ENCODE peak calls at places on chromosome 21, in seven cellular contexts. E is KG1, H is anterior cingulate cortex, R is endothelial cell, J is WERI-Rb-1, B is upper lobe of left lung, N is neural crest cell. Z is an unnamed sample.

GRCh38 chr21:35338881-35339632 is 290.0 kb upstream of the RUNX1 start:
- DNase-seq in E (no peak), H (no peak), R (no peak), J (no peak), B (no peak), N (no peak), Z (no peak)

GRCh38 chr21:35072960-35073359 is 23.9 kb upstream of the RUNX1 start:
- DNase-seq in E (no peak), H (no peak), R (no peak), J (no peak), B (no peak), N (no peak), Z (no peak)

GRCh38 chr21:45410865-45411809 is 6.2 kb downstream of the COL18A1 start:
- DNase-seq in E (no peak), H (no peak), R (no peak), J (no peak), B (peak; percentile 57), N (no peak), Z (no peak)

GRCh38 chr21:27631471-27631870 is 664.6 kb upstream of the ADAMTS5 start:
- DNase-seq in E (no peak), H (no peak), R (no peak), J (no peak), B (no peak), N (no peak), Z (no peak)

GRCh38 chr21:46124926-46125845 is 27.3 kb downstream of the COL6A2 start:
- DNase-seq in E (no peak), H (no peak), R (peak; percentile 3), J (peak; percentile 6), B (peak; percentile 82), N (no peak), Z (peak; percentile 29)

GRCh38 chr21:39658066-39658465 is 45.3 kb downstream of the B3GALT5 start:
- DNase-seq in E (no peak), H (no peak), R (no peak), J (no peak), B (no peak), N (no peak), Z (no peak)

GRCh38 chr21:43762303-43763128 is 13.6 kb downstream of the CSTB start:
- DNase-seq in E (no peak), H (no peak), R (no peak), J (no peak), B (peak; percentile 62), N (no peak), Z (no peak)

GRCh38 chr21:44727757-44728156 is 16.4 kb upstream of the TSPEAR start:
- DNase-seq in E (no peak), H (no peak), R (no peak), J (no peak), B (no peak), N (no peak), Z (peak; percentile 24)

GRCh38 chr21:41743321-41744027 is 23.4 kb downstream of the RIPK4 start:
- DNase-seq in E (no peak), H (no peak), R (no peak), J (no peak), B (peak; percentile 59), N (no peak), Z (no peak)

GRCh38 chr21:33647560-33647959 is 5.3 kb downstream of the ITSN1 start:
- DNase-seq in E (no peak), H (no peak), R (no peak), J (no peak), B (no peak), N (no peak), Z (no peak)

GRCh38 chr21:31205412-31205811 is 138.6 kb downstream of the TIAM1 start:
- DNase-seq in E (no peak), H (no peak), R (no peak), J (no peak), B (no peak), N (no peak), Z (no peak)